ENCODE peak calls at places on chromosomes 2 and 18, in six cellular contexts. X, E, C, F, V and D are unnamed samples.
A peak's percentile ranks its signal among the peaks of the same experiment; 100 is the strongest.

GRCh38 chr18:26460449-26461091 is 87.8 kb downstream of the KCTD1 start:
- DNase-seq in E (no peak), F (no peak), C (no peak), V (no peak), X (no peak), D (no peak)

GRCh38 chr2:15626967-15627366 is 35.3 kb downstream of the DDX1 start:
- DNase-seq in F (no peak), E (no peak), X (no peak), V (no peak), C (no peak), D (no peak)

GRCh38 chr2:234991793-234992192 is 40.0 kb downstream of the SH3BP4 start:
- DNase-seq in C (no peak), X (no peak), V (no peak), F (no peak), E (no peak), D (no peak)

GRCh38 chr2:237097911-237098702 is 12.4 kb downstream of the COPS8 start:
- DNase-seq in V (peak; percentile 49), F (no peak), X (no peak), C (no peak), E (no peak), D (no peak)

GRCh38 chr2:202032841-202033316 is 776 bp upstream of the FZD7 start:
- DNase-seq in X (peak; percentile 54), V (peak; percentile 53), C (peak; percentile 85), F (peak; percentile 67), E (no peak), D (peak; percentile 56)

GRCh38 chr2:39679805-39680204 is 14.1 kb downstream of the TMEM178A start:
- DNase-seq in V (no peak), C (no peak), E (no peak), F (no peak), X (no peak), D (no peak)

GRCh38 chr2:196274387-196274809 is 103.0 kb upstream of the STK17B start:
- DNase-seq in V (no peak), E (no peak), C (no peak), X (no peak), F (no peak), D (no peak)

GRCh38 chr2:167289651-167290410 is 401.6 kb downstream of the XIRP2 start:
- DNase-seq in X (no peak), C (no peak), F (no peak), V (peak; percentile 15), E (no peak), D (no peak)

GRCh38 chr2:152584301-152584700 is 133.0 kb downstream of the PRPF40A start:
- DNase-seq in C (no peak), X (no peak), V (no peak), E (no peak), F (no peak), D (no peak)

GRCh38 chr18:24395049-24395780 is 2.4 kb downstream of the OSBPL1A start:
- DNase-seq in V (peak; percentile 11), F (no peak), E (no peak), C (no peak), X (no peak), D (no peak)

GRCh38 chr2:191713837-191714236 is 35.9 kb downstream of the NABP1 start:
- DNase-seq in E (no peak), F (peak; percentile 52), V (peak; percentile 41), X (no peak), C (no peak), D (peak; percentile 36)

GRCh38 chr18:43606800-43607199 is 329.5 kb upstream of the SYT4 start:
- DNase-seq in E (no peak), F (no peak), X (no peak), C (no peak), V (no peak), D (no peak)

GRCh38 chr2:15222856-15223255 is 338.3 kb downstream of the NBAS start:
- DNase-seq in C (no peak), X (no peak), E (no peak), V (no peak), F (no peak), D (no peak)

GRCh38 chr2:222569826-222570225 is 86.1 kb downstream of the FARSB start:
- DNase-seq in C (no peak), E (no peak), V (no peak), F (no peak), X (no peak), D (no peak)

GRCh38 chr2:202149155-202149762 is 76.2 kb downstream of the KIAA2012 start:
- DNase-seq in F (peak; percentile 55), V (no peak), X (no peak), E (no peak), C (no peak), D (no peak)